ENCODE peak calls at places on chromosomes 3 and 15, in eight cellular contexts. One of them, this sample, is unnamed.

GRCh38 chr15:53328341-53328740 is 431.1 kb downstream of the WDR72 start:
- DNase-seq in transverse colon: no peak
- DNase-seq in endothelial cell: no peak
- DNase-seq in stimulated activated CD8-positive, alpha-beta memory T cell treated with anti-CD3 and anti-CD28 coated beads, Interleukin-12 subunit alpha, Interleukin-12 subunit beta, amount 100 ng/mL, for 1 hour: no peak
- DNase-seq in activated T-cell treated with anti-CD3 and anti-CD28 coated beads for 1 hour: no peak
- DNase-seq in brain pericyte: no peak
- DNase-seq in AG20443: no peak
- DNase-seq in SK-MEL-5: no peak
- DNase-seq in this sample: no peak

GRCh38 chr3:120488296-120488695 is 37.5 kb upstream of the FSTL1 start:
- DNase-seq in transverse colon: no peak
- DNase-seq in endothelial cell: no peak
- DNase-seq in stimulated activated CD8-positive, alpha-beta memory T cell treated with anti-CD3 and anti-CD28 coated beads, Interleukin-12 subunit alpha, Interleukin-12 subunit beta, amount 100 ng/mL, for 1 hour: no peak
- DNase-seq in activated T-cell treated with anti-CD3 and anti-CD28 coated beads for 1 hour: no peak
- DNase-seq in brain pericyte: no peak
- DNase-seq in AG20443: no peak
- DNase-seq in SK-MEL-5: no peak
- DNase-seq in this sample: no peak

GRCh38 chr15:53520867-53521525 is 238.5 kb downstream of the WDR72 start:
- DNase-seq in transverse colon: no peak
- DNase-seq in endothelial cell: no peak
- DNase-seq in stimulated activated CD8-positive, alpha-beta memory T cell treated with anti-CD3 and anti-CD28 coated beads, Interleukin-12 subunit alpha, Interleukin-12 subunit beta, amount 100 ng/mL, for 1 hour: no peak
- DNase-seq in activated T-cell treated with anti-CD3 and anti-CD28 coated beads for 1 hour: no peak
- DNase-seq in brain pericyte: no peak
- DNase-seq in AG20443: no peak
- DNase-seq in SK-MEL-5: no peak
- DNase-seq in this sample: no peak

GRCh38 chr3:111769110-111769509 is 90.0 kb upstream of the PHLDB2 start:
- DNase-seq in transverse colon: no peak
- DNase-seq in endothelial cell: no peak
- DNase-seq in stimulated activated CD8-positive, alpha-beta memory T cell treated with anti-CD3 and anti-CD28 coated beads, Interleukin-12 subunit alpha, Interleukin-12 subunit beta, amount 100 ng/mL, for 1 hour: no peak
- DNase-seq in activated T-cell treated with anti-CD3 and anti-CD28 coated beads for 1 hour: no peak
- DNase-seq in brain pericyte: no peak
- DNase-seq in AG20443: no peak
- DNase-seq in SK-MEL-5: no peak
- DNase-seq in this sample: no peak

GRCh38 chr3:178794711-178795110 is 258.5 kb downstream of the KCNMB2 start:
- DNase-seq in transverse colon: no peak
- DNase-seq in endothelial cell: no peak
- DNase-seq in stimulated activated CD8-positive, alpha-beta memory T cell treated with anti-CD3 and anti-CD28 coated beads, Interleukin-12 subunit alpha, Interleukin-12 subunit beta, amount 100 ng/mL, for 1 hour: no peak
- DNase-seq in activated T-cell treated with anti-CD3 and anti-CD28 coated beads for 1 hour: no peak
- DNase-seq in brain pericyte: no peak
- DNase-seq in AG20443: no peak
- DNase-seq in SK-MEL-5: no peak
- DNase-seq in this sample: no peak

GRCh38 chr15:71374607-71375352 is 259.5 kb downstream of the THSD4 start:
- DNase-seq in transverse colon: peak
- DNase-seq in endothelial cell: no peak
- DNase-seq in stimulated activated CD8-positive, alpha-beta memory T cell treated with anti-CD3 and anti-CD28 coated beads, Interleukin-12 subunit alpha, Interleukin-12 subunit beta, amount 100 ng/mL, for 1 hour: no peak
- DNase-seq in activated T-cell treated with anti-CD3 and anti-CD28 coated beads for 1 hour: no peak
- DNase-seq in brain pericyte: no peak
- DNase-seq in AG20443: peak
- DNase-seq in SK-MEL-5: no peak
- DNase-seq in this sample: no peak

GRCh38 chr3:25429960-25430941 is 2.2 kb downstream of the RARB start:
- DNase-seq in transverse colon: no peak
- DNase-seq in endothelial cell: no peak
- DNase-seq in stimulated activated CD8-positive, alpha-beta memory T cell treated with anti-CD3 and anti-CD28 coated beads, Interleukin-12 subunit alpha, Interleukin-12 subunit beta, amount 100 ng/mL, for 1 hour: no peak
- DNase-seq in activated T-cell treated with anti-CD3 and anti-CD28 coated beads for 1 hour: no peak
- DNase-seq in brain pericyte: no peak
- DNase-seq in AG20443: no peak
- DNase-seq in SK-MEL-5: no peak
- DNase-seq in this sample: no peak

GRCh38 chr15:80565988-80566387 is 129.1 kb upstream of the ABHD17C start:
- DNase-seq in transverse colon: no peak
- DNase-seq in endothelial cell: no peak
- DNase-seq in stimulated activated CD8-positive, alpha-beta memory T cell treated with anti-CD3 and anti-CD28 coated beads, Interleukin-12 subunit alpha, Interleukin-12 subunit beta, amount 100 ng/mL, for 1 hour: no peak
- DNase-seq in activated T-cell treated with anti-CD3 and anti-CD28 coated beads for 1 hour: no peak
- DNase-seq in brain pericyte: no peak
- DNase-seq in AG20443: no peak
- DNase-seq in SK-MEL-5: no peak
- DNase-seq in this sample: no peak

GRCh38 chr3:38154625-38155255 is 10.6 kb upstream of the OXSR1 start:
- DNase-seq in transverse colon: peak
- DNase-seq in endothelial cell: no peak
- DNase-seq in stimulated activated CD8-positive, alpha-beta memory T cell treated with anti-CD3 and anti-CD28 coated beads, Interleukin-12 subunit alpha, Interleukin-12 subunit beta, amount 100 ng/mL, for 1 hour: no peak
- DNase-seq in activated T-cell treated with anti-CD3 and anti-CD28 coated beads for 1 hour: no peak
- DNase-seq in brain pericyte: no peak
- DNase-seq in AG20443: no peak
- DNase-seq in SK-MEL-5: no peak
- DNase-seq in this sample: no peak

GRCh38 chr15:43410572-43411214 is 39.8 kb downstream of the TUBGCP4 start:
- DNase-seq in transverse colon: no peak
- DNase-seq in endothelial cell: no peak
- DNase-seq in stimulated activated CD8-positive, alpha-beta memory T cell treated with anti-CD3 and anti-CD28 coated beads, Interleukin-12 subunit alpha, Interleukin-12 subunit beta, amount 100 ng/mL, for 1 hour: no peak
- DNase-seq in activated T-cell treated with anti-CD3 and anti-CD28 coated beads for 1 hour: no peak
- DNase-seq in brain pericyte: no peak
- DNase-seq in AG20443: no peak
- DNase-seq in SK-MEL-5: no peak
- DNase-seq in this sample: peak

GRCh38 chr15:63870403-63871209 is 36.9 kb upstream of the HERC1 start:
- DNase-seq in transverse colon: no peak
- DNase-seq in endothelial cell: peak
- DNase-seq in stimulated activated CD8-positive, alpha-beta memory T cell treated with anti-CD3 and anti-CD28 coated beads, Interleukin-12 subunit alpha, Interleukin-12 subunit beta, amount 100 ng/mL, for 1 hour: no peak
- DNase-seq in activated T-cell treated with anti-CD3 and anti-CD28 coated beads for 1 hour: no peak
- DNase-seq in brain pericyte: peak
- DNase-seq in AG20443: peak
- DNase-seq in SK-MEL-5: peak
- DNase-seq in this sample: peak

GRCh38 chr15:85336870-85337269 is 43.5 kb upstream of the AKAP13 start:
- DNase-seq in transverse colon: no peak
- DNase-seq in endothelial cell: no peak
- DNase-seq in stimulated activated CD8-positive, alpha-beta memory T cell treated with anti-CD3 and anti-CD28 coated beads, Interleukin-12 subunit alpha, Interleukin-12 subunit beta, amount 100 ng/mL, for 1 hour: no peak
- DNase-seq in activated T-cell treated with anti-CD3 and anti-CD28 coated beads for 1 hour: no peak
- DNase-seq in brain pericyte: no peak
- DNase-seq in AG20443: no peak
- DNase-seq in SK-MEL-5: no peak
- DNase-seq in this sample: no peak

GRCh38 chr15:91113036-91113435 is 13.0 kb downstream of the SV2B start:
- DNase-seq in transverse colon: no peak
- DNase-seq in endothelial cell: no peak
- DNase-seq in stimulated activated CD8-positive, alpha-beta memory T cell treated with anti-CD3 and anti-CD28 coated beads, Interleukin-12 subunit alpha, Interleukin-12 subunit beta, amount 100 ng/mL, for 1 hour: no peak
- DNase-seq in activated T-cell treated with anti-CD3 and anti-CD28 coated beads for 1 hour: no peak
- DNase-seq in brain pericyte: no peak
- DNase-seq in AG20443: no peak
- DNase-seq in SK-MEL-5: no peak
- DNase-seq in this sample: no peak

GRCh38 chr3:31917303-31917903 is 63.7 kb downstream of the OSBPL10 start:
- DNase-seq in transverse colon: no peak
- DNase-seq in endothelial cell: no peak
- DNase-seq in stimulated activated CD8-positive, alpha-beta memory T cell treated with anti-CD3 and anti-CD28 coated beads, Interleukin-12 subunit alpha, Interleukin-12 subunit beta, amount 100 ng/mL, for 1 hour: no peak
- DNase-seq in activated T-cell treated with anti-CD3 and anti-CD28 coated beads for 1 hour: no peak
- DNase-seq in brain pericyte: no peak
- DNase-seq in AG20443: no peak
- DNase-seq in SK-MEL-5: no peak
- DNase-seq in this sample: no peak

GRCh38 chr3:42195879-42196330 is 70.1 kb downstream of the CCK start:
- DNase-seq in transverse colon: no peak
- DNase-seq in endothelial cell: no peak
- DNase-seq in stimulated activated CD8-positive, alpha-beta memory T cell treated with anti-CD3 and anti-CD28 coated beads, Interleukin-12 subunit alpha, Interleukin-12 subunit beta, amount 100 ng/mL, for 1 hour: no peak
- DNase-seq in activated T-cell treated with anti-CD3 and anti-CD28 coated beads for 1 hour: no peak
- DNase-seq in brain pericyte: no peak
- DNase-seq in AG20443: no peak
- DNase-seq in SK-MEL-5: no peak
- DNase-seq in this sample: no peak

GRCh38 chr15:96255599-96255998 is 74.9 kb upstream of the NR2F2 start:
- DNase-seq in transverse colon: no peak
- DNase-seq in endothelial cell: no peak
- DNase-seq in stimulated activated CD8-positive, alpha-beta memory T cell treated with anti-CD3 and anti-CD28 coated beads, Interleukin-12 subunit alpha, Interleukin-12 subunit beta, amount 100 ng/mL, for 1 hour: no peak
- DNase-seq in activated T-cell treated with anti-CD3 and anti-CD28 coated beads for 1 hour: no peak
- DNase-seq in brain pericyte: no peak
- DNase-seq in AG20443: no peak
- DNase-seq in SK-MEL-5: no peak
- DNase-seq in this sample: no peak

GRCh38 chr3:37024092-37024491 is 30.8 kb downstream of the MLH1 start:
- DNase-seq in transverse colon: no peak
- DNase-seq in endothelial cell: no peak
- DNase-seq in stimulated activated CD8-positive, alpha-beta memory T cell treated with anti-CD3 and anti-CD28 coated beads, Interleukin-12 subunit alpha, Interleukin-12 subunit beta, amount 100 ng/mL, for 1 hour: no peak
- DNase-seq in activated T-cell treated with anti-CD3 and anti-CD28 coated beads for 1 hour: no peak
- DNase-seq in brain pericyte: no peak
- DNase-seq in AG20443: peak
- DNase-seq in SK-MEL-5: peak
- DNase-seq in this sample: no peak

GRCh38 chr15:57591822-57592367 is at the start of gene MYZAP:
- DNase-seq in transverse colon: peak
- DNase-seq in endothelial cell: peak
- DNase-seq in stimulated activated CD8-positive, alpha-beta memory T cell treated with anti-CD3 and anti-CD28 coated beads, Interleukin-12 subunit alpha, Interleukin-12 subunit beta, amount 100 ng/mL, for 1 hour: no peak
- DNase-seq in activated T-cell treated with anti-CD3 and anti-CD28 coated beads for 1 hour: peak
- DNase-seq in brain pericyte: no peak
- DNase-seq in AG20443: peak
- DNase-seq in SK-MEL-5: no peak
- DNase-seq in this sample: no peak

GRCh38 chr15:89075121-89075640 is 13.1 kb upstream of the ABHD2 start:
- DNase-seq in transverse colon: no peak
- DNase-seq in endothelial cell: no peak
- DNase-seq in stimulated activated CD8-positive, alpha-beta memory T cell treated with anti-CD3 and anti-CD28 coated beads, Interleukin-12 subunit alpha, Interleukin-12 subunit beta, amount 100 ng/mL, for 1 hour: no peak
- DNase-seq in activated T-cell treated with anti-CD3 and anti-CD28 coated beads for 1 hour: no peak
- DNase-seq in brain pericyte: no peak
- DNase-seq in AG20443: no peak
- DNase-seq in SK-MEL-5: no peak
- DNase-seq in this sample: no peak

GRCh38 chr3:8606666-8607065 is 37.9 kb downstream of the SSUH2 start:
- DNase-seq in transverse colon: no peak
- DNase-seq in endothelial cell: no peak
- DNase-seq in stimulated activated CD8-positive, alpha-beta memory T cell treated with anti-CD3 and anti-CD28 coated beads, Interleukin-12 subunit alpha, Interleukin-12 subunit beta, amount 100 ng/mL, for 1 hour: no peak
- DNase-seq in activated T-cell treated with anti-CD3 and anti-CD28 coated beads for 1 hour: no peak
- DNase-seq in brain pericyte: no peak
- DNase-seq in AG20443: no peak
- DNase-seq in SK-MEL-5: no peak
- DNase-seq in this sample: no peak